ENCODE peak calls at places on chromosomes 4 and X, in nine cellular contexts. One of them, this sample, is unnamed.

GRCh38 chrX:113747274-113747973 is 836.5 kb upstream of the HTR2C start:
- DNase-seq in OCI-LY7: peak
- DNase-seq in NCI-H187: no peak
- DNase-seq in small intestine: no peak
- DNase-seq in MM.1S: peak
- DNase-seq in NCI-H2081 treated with DMSO at 0.1 percent for 48 hours: no peak
- DNase-seq in HTR-8/SVneo: no peak
- DNase-seq in pons: no peak
- DNase-seq in activated CD4-positive, alpha-beta T cell treated with anti-CD3 and anti-CD28 coated beads, Interleukin-2, amount 50 U/mL, for 4 hours: no peak
- DNase-seq in this sample: no peak

GRCh38 chr4:127586922-127587571 is 45.7 kb upstream of the INTU start:
- DNase-seq in OCI-LY7: peak
- DNase-seq in NCI-H187: no peak
- DNase-seq in small intestine: peak
- DNase-seq in MM.1S: peak
- DNase-seq in NCI-H2081 treated with DMSO at 0.1 percent for 48 hours: peak
- DNase-seq in HTR-8/SVneo: peak
- DNase-seq in pons: no peak
- DNase-seq in activated CD4-positive, alpha-beta T cell treated with anti-CD3 and anti-CD28 coated beads, Interleukin-2, amount 50 U/mL, for 4 hours: no peak
- DNase-seq in this sample: no peak

GRCh38 chr4:36523182-36523581 is 241.8 kb downstream of the DTHD1 start:
- DNase-seq in OCI-LY7: no peak
- DNase-seq in NCI-H187: no peak
- DNase-seq in small intestine: no peak
- DNase-seq in MM.1S: no peak
- DNase-seq in NCI-H2081 treated with DMSO at 0.1 percent for 48 hours: no peak
- DNase-seq in HTR-8/SVneo: no peak
- DNase-seq in pons: no peak
- DNase-seq in activated CD4-positive, alpha-beta T cell treated with anti-CD3 and anti-CD28 coated beads, Interleukin-2, amount 50 U/mL, for 4 hours: no peak
- DNase-seq in this sample: no peak

GRCh38 chr4:152992027-152992426 is 55.9 kb downstream of the FHDC1 start:
- DNase-seq in OCI-LY7: no peak
- DNase-seq in NCI-H187: no peak
- DNase-seq in small intestine: peak
- DNase-seq in MM.1S: no peak
- DNase-seq in NCI-H2081 treated with DMSO at 0.1 percent for 48 hours: no peak
- DNase-seq in HTR-8/SVneo: no peak
- DNase-seq in pons: no peak
- DNase-seq in activated CD4-positive, alpha-beta T cell treated with anti-CD3 and anti-CD28 coated beads, Interleukin-2, amount 50 U/mL, for 4 hours: no peak
- DNase-seq in this sample: no peak

GRCh38 chr4:152164561-152164960 is 371.3 kb downstream of the FBXW7 start:
- DNase-seq in OCI-LY7: no peak
- DNase-seq in NCI-H187: no peak
- DNase-seq in small intestine: no peak
- DNase-seq in MM.1S: no peak
- DNase-seq in NCI-H2081 treated with DMSO at 0.1 percent for 48 hours: no peak
- DNase-seq in HTR-8/SVneo: no peak
- DNase-seq in pons: no peak
- DNase-seq in activated CD4-positive, alpha-beta T cell treated with anti-CD3 and anti-CD28 coated beads, Interleukin-2, amount 50 U/mL, for 4 hours: no peak
- DNase-seq in this sample: no peak

GRCh38 chr4:66123195-66123594 is 452.9 kb upstream of the EPHA5 start:
- DNase-seq in OCI-LY7: no peak
- DNase-seq in NCI-H187: no peak
- DNase-seq in small intestine: no peak
- DNase-seq in MM.1S: no peak
- DNase-seq in NCI-H2081 treated with DMSO at 0.1 percent for 48 hours: no peak
- DNase-seq in HTR-8/SVneo: peak
- DNase-seq in pons: no peak
- DNase-seq in activated CD4-positive, alpha-beta T cell treated with anti-CD3 and anti-CD28 coated beads, Interleukin-2, amount 50 U/mL, for 4 hours: no peak
- DNase-seq in this sample: no peak

GRCh38 chrX:69238153-69238959 is 73.1 kb upstream of the PJA1 start:
- DNase-seq in OCI-LY7: no peak
- DNase-seq in NCI-H187: no peak
- DNase-seq in small intestine: no peak
- DNase-seq in MM.1S: no peak
- DNase-seq in NCI-H2081 treated with DMSO at 0.1 percent for 48 hours: no peak
- DNase-seq in HTR-8/SVneo: no peak
- DNase-seq in pons: peak
- DNase-seq in activated CD4-positive, alpha-beta T cell treated with anti-CD3 and anti-CD28 coated beads, Interleukin-2, amount 50 U/mL, for 4 hours: no peak
- DNase-seq in this sample: no peak

GRCh38 chr4:139528377-139529005 is 27.5 kb downstream of the SETD7 start:
- DNase-seq in OCI-LY7: no peak
- DNase-seq in NCI-H187: no peak
- DNase-seq in small intestine: peak
- DNase-seq in MM.1S: no peak
- DNase-seq in NCI-H2081 treated with DMSO at 0.1 percent for 48 hours: no peak
- DNase-seq in HTR-8/SVneo: no peak
- DNase-seq in pons: no peak
- DNase-seq in activated CD4-positive, alpha-beta T cell treated with anti-CD3 and anti-CD28 coated beads, Interleukin-2, amount 50 U/mL, for 4 hours: no peak
- DNase-seq in this sample: no peak

GRCh38 chr4:72429397-72429889 is 139.6 kb downstream of the ADAMTS3 start:
- DNase-seq in OCI-LY7: no peak
- DNase-seq in NCI-H187: no peak
- DNase-seq in small intestine: no peak
- DNase-seq in MM.1S: no peak
- DNase-seq in NCI-H2081 treated with DMSO at 0.1 percent for 48 hours: no peak
- DNase-seq in HTR-8/SVneo: no peak
- DNase-seq in pons: no peak
- DNase-seq in activated CD4-positive, alpha-beta T cell treated with anti-CD3 and anti-CD28 coated beads, Interleukin-2, amount 50 U/mL, for 4 hours: no peak
- DNase-seq in this sample: no peak

GRCh38 chr4:13327991-13328390 is 156.1 kb downstream of the RAB28 start:
- DNase-seq in OCI-LY7: no peak
- DNase-seq in NCI-H187: no peak
- DNase-seq in small intestine: no peak
- DNase-seq in MM.1S: no peak
- DNase-seq in NCI-H2081 treated with DMSO at 0.1 percent for 48 hours: no peak
- DNase-seq in HTR-8/SVneo: no peak
- DNase-seq in pons: no peak
- DNase-seq in activated CD4-positive, alpha-beta T cell treated with anti-CD3 and anti-CD28 coated beads, Interleukin-2, amount 50 U/mL, for 4 hours: no peak
- DNase-seq in this sample: no peak

GRCh38 chr4:522438-522837 is 23.4 kb downstream of the PIGG start:
- DNase-seq in OCI-LY7: no peak
- DNase-seq in NCI-H187: no peak
- DNase-seq in small intestine: no peak
- DNase-seq in MM.1S: no peak
- DNase-seq in NCI-H2081 treated with DMSO at 0.1 percent for 48 hours: no peak
- DNase-seq in HTR-8/SVneo: no peak
- DNase-seq in pons: no peak
- DNase-seq in activated CD4-positive, alpha-beta T cell treated with anti-CD3 and anti-CD28 coated beads, Interleukin-2, amount 50 U/mL, for 4 hours: no peak
- DNase-seq in this sample: no peak

GRCh38 chrX:54423161-54423888 is 16.9 kb upstream of the TSR2 start:
- DNase-seq in OCI-LY7: no peak
- DNase-seq in NCI-H187: no peak
- DNase-seq in small intestine: peak
- DNase-seq in MM.1S: no peak
- DNase-seq in NCI-H2081 treated with DMSO at 0.1 percent for 48 hours: no peak
- DNase-seq in HTR-8/SVneo: no peak
- DNase-seq in pons: no peak
- DNase-seq in activated CD4-positive, alpha-beta T cell treated with anti-CD3 and anti-CD28 coated beads, Interleukin-2, amount 50 U/mL, for 4 hours: no peak
- DNase-seq in this sample: no peak

GRCh38 chr4:30632751-30633150 is 87.4 kb upstream of the PCDH7 start:
- DNase-seq in OCI-LY7: no peak
- DNase-seq in NCI-H187: no peak
- DNase-seq in small intestine: no peak
- DNase-seq in MM.1S: no peak
- DNase-seq in NCI-H2081 treated with DMSO at 0.1 percent for 48 hours: no peak
- DNase-seq in HTR-8/SVneo: no peak
- DNase-seq in pons: no peak
- DNase-seq in activated CD4-positive, alpha-beta T cell treated with anti-CD3 and anti-CD28 coated beads, Interleukin-2, amount 50 U/mL, for 4 hours: no peak
- DNase-seq in this sample: no peak

GRCh38 chrX:46953137-46953527 is 40.9 kb downstream of the JADE3 start:
- DNase-seq in OCI-LY7: peak
- DNase-seq in NCI-H187: no peak
- DNase-seq in small intestine: no peak
- DNase-seq in MM.1S: peak
- DNase-seq in NCI-H2081 treated with DMSO at 0.1 percent for 48 hours: no peak
- DNase-seq in HTR-8/SVneo: no peak
- DNase-seq in pons: no peak
- DNase-seq in activated CD4-positive, alpha-beta T cell treated with anti-CD3 and anti-CD28 coated beads, Interleukin-2, amount 50 U/mL, for 4 hours: no peak
- DNase-seq in this sample: no peak

GRCh38 chr4:336099-336892 is 1.3 kb upstream of the ZNF141 start:
- DNase-seq in OCI-LY7: no peak
- DNase-seq in NCI-H187: no peak
- DNase-seq in small intestine: no peak
- DNase-seq in MM.1S: no peak
- DNase-seq in NCI-H2081 treated with DMSO at 0.1 percent for 48 hours: no peak
- DNase-seq in HTR-8/SVneo: no peak
- DNase-seq in pons: peak
- DNase-seq in activated CD4-positive, alpha-beta T cell treated with anti-CD3 and anti-CD28 coated beads, Interleukin-2, amount 50 U/mL, for 4 hours: no peak
- DNase-seq in this sample: no peak

GRCh38 chrX:111869639-111870034 is 6.3 kb upstream of the TRPC5OS start:
- DNase-seq in OCI-LY7: peak
- DNase-seq in NCI-H187: no peak
- DNase-seq in small intestine: peak
- DNase-seq in MM.1S: peak
- DNase-seq in NCI-H2081 treated with DMSO at 0.1 percent for 48 hours: no peak
- DNase-seq in HTR-8/SVneo: peak
- DNase-seq in pons: peak
- DNase-seq in activated CD4-positive, alpha-beta T cell treated with anti-CD3 and anti-CD28 coated beads, Interleukin-2, amount 50 U/mL, for 4 hours: no peak
- DNase-seq in this sample: peak

GRCh38 chrX:70421618-70422017 is 1.5 kb upstream of the GDPD2 start:
- DNase-seq in OCI-LY7: no peak
- DNase-seq in NCI-H187: no peak
- DNase-seq in small intestine: no peak
- DNase-seq in MM.1S: no peak
- DNase-seq in NCI-H2081 treated with DMSO at 0.1 percent for 48 hours: no peak
- DNase-seq in HTR-8/SVneo: no peak
- DNase-seq in pons: peak
- DNase-seq in activated CD4-positive, alpha-beta T cell treated with anti-CD3 and anti-CD28 coated beads, Interleukin-2, amount 50 U/mL, for 4 hours: no peak
- DNase-seq in this sample: no peak

GRCh38 chr4:14247767-14248166 is 620.2 kb upstream of the BOD1L1 start:
- DNase-seq in OCI-LY7: no peak
- DNase-seq in NCI-H187: no peak
- DNase-seq in small intestine: no peak
- DNase-seq in MM.1S: no peak
- DNase-seq in NCI-H2081 treated with DMSO at 0.1 percent for 48 hours: no peak
- DNase-seq in HTR-8/SVneo: no peak
- DNase-seq in pons: no peak
- DNase-seq in activated CD4-positive, alpha-beta T cell treated with anti-CD3 and anti-CD28 coated beads, Interleukin-2, amount 50 U/mL, for 4 hours: no peak
- DNase-seq in this sample: no peak